ENCODE peak calls at places on chromosomes 2 and 18, in nine cellular contexts. J is activated T-cell treated with anti-CD3 and anti-CD28 coated beads for 1 hour; A is GM12878; E is stimulated activated naive CD4-positive, alpha-beta T cell; M is left lobe of liver; L is uterus; S is kidney epithelial cell; F is putamen; Q is aorta. R is an unnamed sample.
A peak's percentile ranks its signal among the peaks of the same experiment; 100 is the strongest.

GRCh38 chr2:185179783-185180182 is 558.8 kb upstream of the FSIP2 start:
- DNase-seq in J (no peak), A (no peak), E (no peak), M (no peak), L (no peak), S (no peak), F (no peak), Q (no peak), R (no peak)

GRCh38 chr2:239331560-239331959 is 69.3 kb downstream of the HDAC4 start:
- DNase-seq in J (no peak), A (no peak), E (no peak), M (peak; percentile 33), L (peak; percentile 20), S (no peak), F (no peak), Q (peak; percentile 34), R (no peak)

GRCh38 chr2:17901246-17901645 is 22.8 kb downstream of the KCNS3 start:
- DNase-seq in J (no peak), A (no peak), E (no peak), M (no peak), L (no peak), S (no peak), F (no peak), Q (no peak), R (no peak)

GRCh38 chr2:163419000-163419575 is 316.7 kb downstream of the FIGN start:
- DNase-seq in J (no peak), A (no peak), E (no peak), M (no peak), L (no peak), S (no peak), F (no peak), Q (no peak), R (no peak)

GRCh38 chr2:137467246-137467862 is 496.9 kb upstream of the HNMT start:
- DNase-seq in J (no peak), A (peak; percentile 1), E (no peak), M (peak; percentile 49), L (no peak), S (peak; percentile 26), F (no peak), Q (no peak), R (no peak)

GRCh38 chr2:151669585-151670081 is 64.6 kb downstream of the NEB start:
- DNase-seq in J (peak; percentile 1), A (no peak), E (no peak), M (no peak), L (no peak), S (peak; percentile 12), F (peak; percentile 65), Q (no peak), R (no peak)

GRCh38 chr18:623760-624620 is 27.2 kb downstream of the CLUL1 start:
- DNase-seq in J (peak; percentile 42), A (no peak), E (peak; percentile 41), M (peak; percentile 71), L (peak; percentile 70), S (peak; percentile 37), F (peak; percentile 80), Q (peak; percentile 74), R (peak; percentile 25)

GRCh38 chr2:71756280-71756906 is 303.0 kb downstream of the DYSF start:
- DNase-seq in J (no peak), A (no peak), E (no peak), M (no peak), L (no peak), S (no peak), F (no peak), Q (no peak), R (no peak)

GRCh38 chr2:47043142-47043890 is 111.8 kb downstream of the STPG4 start:
- DNase-seq in J (no peak), A (no peak), E (no peak), M (no peak), L (peak; percentile 63), S (peak; percentile 88), F (no peak), Q (peak; percentile 80), R (no peak)

GRCh38 chr2:156339110-156339847 is 6.8 kb upstream of the NR4A2 start:
- DNase-seq in J (no peak), A (no peak), E (no peak), M (no peak), L (no peak), S (no peak), F (peak; percentile 50), Q (no peak), R (no peak)

GRCh38 chr18:52254367-52254766 is 85.6 kb upstream of the DCC start:
- DNase-seq in J (no peak), A (no peak), E (no peak), M (no peak), L (no peak), S (no peak), F (no peak), Q (no peak), R (no peak)

GRCh38 chr2:5057895-5058294 is 634.3 kb upstream of the SOX11 start:
- DNase-seq in J (no peak), A (no peak), E (no peak), M (no peak), L (no peak), S (no peak), F (no peak), Q (no peak), R (no peak)